ENCODE peak calls at places on chromosomes 6 and 20, in eight cellular contexts. P is GM04504; X is AG08395; Q is glutamatergic neuron; S is HS-5; K is AG08396; O is activated naive CD4-positive, alpha-beta T cell; A is brain microvascular endothelial cell. L is an unnamed sample.

GRCh38 chr6:56718236-56718635 is 75.5 kb upstream of the DST start:
- DNase-seq in K (no peak), P (no peak), A (no peak), Q (no peak), S (no peak), O (no peak), X (no peak), L (no peak)

GRCh38 chr6:166595061-166595780 is 8.7 kb upstream of the RAMACL start:
- DNase-seq in O (no peak), P (peak), Q (no peak), K (peak), S (peak), A (peak), X (peak), L (peak)

GRCh38 chr6:25017932-25018581 is 82.3 kb upstream of the RIPOR2 start:
- DNase-seq in O (no peak), X (peak), S (no peak), A (peak), K (peak), Q (peak), P (no peak), L (peak)

GRCh38 chr6:26217714-26218075 is 130.5 kb downstream of the HFE start:
- DNase-seq in S (no peak), Q (no peak), O (no peak), K (no peak), X (no peak), P (no peak), A (no peak), L (no peak)

GRCh38 chr6:111580826-111581505 is 24.7 kb downstream of the TRAF3IP2 start:
- DNase-seq in X (no peak), Q (no peak), K (no peak), O (no peak), P (no peak), A (no peak), S (no peak), L (peak)

GRCh38 chr6:16973071-16973470 is 128.8 kb upstream of the STMND1 start:
- DNase-seq in P (no peak), K (no peak), O (no peak), Q (no peak), A (no peak), X (no peak), S (no peak), L (no peak)

GRCh38 chr6:26223677-26224546 is 136.7 kb downstream of the HFE start:
- DNase-seq in X (peak), Q (peak), S (no peak), O (peak), P (peak), A (peak), K (peak), L (peak)

GRCh38 chr6:154605207-154605877 is 94.9 kb upstream of the CNKSR3 start:
- DNase-seq in P (no peak), A (no peak), K (no peak), S (no peak), Q (no peak), X (no peak), O (no peak), L (no peak)

GRCh38 chr6:124368131-124368530 is 564.5 kb downstream of the NKAIN2 start:
- DNase-seq in O (no peak), S (no peak), A (no peak), K (no peak), Q (no peak), P (no peak), X (no peak), L (no peak)

GRCh38 chr20:11118802-11119380 is 445.1 kb upstream of the JAG1 start:
- DNase-seq in Q (no peak), S (no peak), O (no peak), X (no peak), A (no peak), K (no peak), P (no peak), L (no peak)

GRCh38 chr6:39834866-39835265 is 42.7 kb downstream of the DAAM2 start:
- DNase-seq in K (no peak), O (no peak), Q (no peak), X (no peak), S (no peak), P (no peak), A (no peak), L (no peak)

GRCh38 chr6:21601932-21602390 is 8.4 kb downstream of the SOX4 start:
- DNase-seq in K (no peak), X (no peak), A (no peak), Q (no peak), P (no peak), O (no peak), S (no peak), L (no peak)

GRCh38 chr20:62769346-62770071 is 26.8 kb upstream of the MRGBP start:
- DNase-seq in P (no peak), O (no peak), A (no peak), Q (peak), S (no peak), X (no peak), K (no peak), L (no peak)

GRCh38 chr20:20513720-20514119 is 145.8 kb downstream of the INSM1 start:
- DNase-seq in A (no peak), X (no peak), K (no peak), S (no peak), O (no peak), Q (no peak), P (no peak), L (no peak)

GRCh38 chr6:116127771-116128493 is 2.0 kb upstream of the COL10A1 start:
- DNase-seq in X (peak), S (no peak), K (peak), Q (no peak), A (no peak), O (no peak), P (no peak), L (no peak)

GRCh38 chr6:79111549-79111948 is 33.5 kb upstream of the PHIP start:
- DNase-seq in O (no peak), A (no peak), S (no peak), P (no peak), Q (no peak), K (no peak), X (no peak), L (no peak)

GRCh38 chr20:32547753-32548034 is 37.4 kb downstream of the NOL4L start:
- DNase-seq in P (no peak), Q (no peak), K (no peak), A (no peak), S (no peak), X (no peak), O (no peak), L (no peak)

GRCh38 chr6:81988871-81989270 is 236.4 kb upstream of the TENT5A start:
- DNase-seq in O (no peak), K (no peak), P (no peak), Q (no peak), S (no peak), A (no peak), X (no peak), L (no peak)

GRCh38 chr6:37218061-37218460 is 39.5 kb upstream of the TBC1D22B start:
- DNase-seq in Q (no peak), S (no peak), X (no peak), A (no peak), K (no peak), O (no peak), P (no peak), L (no peak)

GRCh38 chr6:9745476-9745875 is 669.4 kb downstream of the TFAP2A start:
- DNase-seq in S (no peak), X (no peak), O (no peak), K (no peak), Q (no peak), A (no peak), P (no peak), L (no peak)

GRCh38 chr6:74768120-74768519 is 437.7 kb downstream of the COL12A1 start:
- DNase-seq in S (no peak), O (no peak), P (no peak), A (no peak), K (no peak), X (peak), Q (no peak), L (no peak)

L was measured in skeletal muscle cell.